ENCODE peak calls at places on chromosome 22, in five cellular contexts. One of them, this sample, is unnamed.

GRCh38 chr22:27377501-27377900 is 424.1 kb downstream of the MN1 start:
- DNase-seq in thoracic aorta: no peak
- DNase-seq in stomach: peak
- DNase-seq in SJSA1: no peak
- DNase-seq in A549: no peak
- DNase-seq in this sample: no peak

GRCh38 chr22:35835998-35836691 is 118.5 kb downstream of the APOL5 start:
- DNase-seq in thoracic aorta: no peak
- DNase-seq in stomach: peak
- DNase-seq in SJSA1: peak
- DNase-seq in A549: peak
- DNase-seq in this sample: peak

GRCh38 chr22:38069372-38070249 is 12.4 kb downstream of the PICK1 start:
- DNase-seq in thoracic aorta: peak
- DNase-seq in stomach: no peak
- DNase-seq in SJSA1: peak
- DNase-seq in A549: peak
- DNase-seq in this sample: peak

GRCh38 chr22:50712341-50713007 is 25.5 kb upstream of the ACR start:
- DNase-seq in thoracic aorta: no peak
- DNase-seq in stomach: no peak
- DNase-seq in SJSA1: no peak
- DNase-seq in A549: no peak
- DNase-seq in this sample: no peak

GRCh38 chr22:42111798-42112197 is 18.8 kb downstream of the CYP2D6 start:
- DNase-seq in thoracic aorta: no peak
- DNase-seq in stomach: no peak
- DNase-seq in SJSA1: no peak
- DNase-seq in A549: no peak
- DNase-seq in this sample: no peak

GRCh38 chr22:24707477-24707816 is 67.1 kb downstream of the PIWIL3 start:
- DNase-seq in thoracic aorta: no peak
- DNase-seq in stomach: no peak
- DNase-seq in SJSA1: no peak
- DNase-seq in A549: peak
- DNase-seq in this sample: no peak

GRCh38 chr22:41951898-41952474 is at the start of gene SMIM45:
- DNase-seq in thoracic aorta: no peak
- DNase-seq in stomach: no peak
- DNase-seq in SJSA1: no peak
- DNase-seq in A549: no peak
- DNase-seq in this sample: no peak

GRCh38 chr22:37741312-37741795 is 44.5 kb downstream of the TRIOBP start:
- DNase-seq in thoracic aorta: no peak
- DNase-seq in stomach: peak
- DNase-seq in SJSA1: peak
- DNase-seq in A549: peak
- DNase-seq in this sample: peak

GRCh38 chr22:41197808-41198585 is 7.1 kb upstream of the L3MBTL2 start:
- DNase-seq in thoracic aorta: no peak
- DNase-seq in stomach: peak
- DNase-seq in SJSA1: no peak
- DNase-seq in A549: no peak
- DNase-seq in this sample: no peak

GRCh38 chr22:39610246-39610645 is 39.7 kb downstream of the CACNA1I start:
- DNase-seq in thoracic aorta: no peak
- DNase-seq in stomach: no peak
- DNase-seq in SJSA1: no peak
- DNase-seq in A549: no peak
- DNase-seq in this sample: no peak

GRCh38 chr22:40721266-40721665 is 42.0 kb downstream of the MCHR1 start:
- DNase-seq in thoracic aorta: no peak
- DNase-seq in stomach: no peak
- DNase-seq in SJSA1: no peak
- DNase-seq in A549: peak
- DNase-seq in this sample: no peak

GRCh38 chr22:33539902-33540751 is 380.1 kb downstream of the LARGE1 start:
- DNase-seq in thoracic aorta: peak
- DNase-seq in stomach: peak
- DNase-seq in SJSA1: no peak
- DNase-seq in A549: peak
- DNase-seq in this sample: peak

GRCh38 chr22:19885841-19886592 is 31.3 kb upstream of the GNB1L start:
- DNase-seq in thoracic aorta: no peak
- DNase-seq in stomach: no peak
- DNase-seq in SJSA1: no peak
- DNase-seq in A549: no peak
- DNase-seq in this sample: no peak

GRCh38 chr22:39117585-39118191 is 20.6 kb downstream of the APOBEC3H start:
- DNase-seq in thoracic aorta: no peak
- DNase-seq in stomach: peak
- DNase-seq in SJSA1: no peak
- DNase-seq in A549: peak
- DNase-seq in this sample: no peak

GRCh38 chr22:24841261-24841660 is 35.2 kb downstream of the SGSM1 start:
- DNase-seq in thoracic aorta: no peak
- DNase-seq in stomach: peak
- DNase-seq in SJSA1: no peak
- DNase-seq in A549: no peak
- DNase-seq in this sample: no peak

GRCh38 chr22:38257650-38258246 is 15.1 kb downstream of the TMEM184B start:
- DNase-seq in thoracic aorta: no peak
- DNase-seq in stomach: peak
- DNase-seq in SJSA1: no peak
- DNase-seq in A549: no peak
- DNase-seq in this sample: no peak

DNA sequence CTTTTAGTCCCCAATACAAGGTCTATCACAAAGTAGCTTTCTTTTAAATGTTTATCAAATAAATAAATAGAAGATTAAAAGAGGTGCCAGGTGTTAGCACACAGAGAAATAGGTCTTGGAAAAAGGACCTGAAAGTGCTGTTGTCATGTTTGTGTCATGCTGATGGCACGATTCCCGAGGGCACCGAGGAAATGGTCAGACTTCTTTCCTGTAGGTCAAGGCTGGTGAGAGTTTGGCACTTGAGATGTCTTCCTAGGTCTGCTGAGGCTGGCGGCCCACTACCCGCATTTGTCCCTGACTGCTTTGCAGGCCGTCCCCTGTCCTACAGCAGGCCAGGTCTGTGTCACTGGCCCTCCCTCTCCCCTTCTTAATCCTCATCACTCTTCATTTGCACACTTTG is 112.1 kb downstream of the ATXN10 start:
- DNase-seq in thoracic aorta: no peak
- DNase-seq in stomach: no peak
- DNase-seq in SJSA1: no peak
- DNase-seq in A549: no peak
- DNase-seq in this sample: peak
- H3K27ac ChIP-seq in thoracic aorta: no peak
- H3K27ac ChIP-seq in stomach: no peak
- H3K27ac ChIP-seq in SJSA1: no peak
- H3K27ac ChIP-seq in A549: peak
- H3K27ac ChIP-seq in this sample: peak

DNA sequence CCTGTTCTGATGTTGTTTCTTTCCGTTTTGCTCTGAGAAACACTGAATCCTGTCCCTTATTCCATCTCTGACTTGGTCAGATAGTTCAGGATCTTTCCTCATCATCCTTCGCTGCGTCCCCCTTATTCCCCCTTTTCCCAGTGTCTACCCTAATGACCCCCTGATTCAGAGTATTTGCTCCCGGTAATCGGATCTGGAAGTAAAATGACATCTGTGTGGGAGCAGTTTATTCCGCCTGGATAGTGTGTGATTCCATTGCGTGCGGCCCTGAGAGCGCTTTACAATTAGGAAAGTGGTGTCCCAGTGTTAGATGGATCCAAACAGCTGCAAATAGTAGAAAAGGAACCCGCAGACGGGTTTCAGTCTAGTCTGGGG is 606 bp downstream of the DRG1 start:
- DNase-seq in thoracic aorta: no peak
- DNase-seq in stomach: no peak
- DNase-seq in SJSA1: no peak
- DNase-seq in A549: no peak
- DNase-seq in this sample: no peak
- H3K27ac ChIP-seq in thoracic aorta: peak
- H3K27ac ChIP-seq in stomach: peak
- H3K27ac ChIP-seq in SJSA1: peak
- H3K27ac ChIP-seq in A549: peak
- H3K27ac ChIP-seq in this sample: peak

DNA sequence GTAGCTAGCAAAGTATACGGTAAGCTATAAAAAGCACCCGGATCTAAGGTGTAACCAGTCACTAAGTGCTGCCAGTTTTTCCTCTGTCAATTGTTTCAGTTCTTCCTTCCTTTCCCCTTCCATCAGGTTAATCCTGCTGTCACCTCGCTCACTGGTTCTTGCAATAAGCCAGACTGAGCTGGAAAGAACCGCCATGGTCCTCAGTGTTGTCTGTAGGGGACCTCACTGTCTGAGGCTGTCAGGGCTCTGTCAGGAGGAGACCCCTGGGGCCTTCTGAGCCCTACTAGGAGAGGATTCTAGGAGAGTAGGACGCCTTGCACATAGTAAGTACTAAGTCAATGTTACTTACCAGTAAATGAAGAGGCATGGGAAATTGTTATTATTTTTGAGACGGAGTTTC is 1.4 kb upstream of the TBC1D22A start:
- DNase-seq in thoracic aorta: no peak
- DNase-seq in stomach: no peak
- DNase-seq in SJSA1: no peak
- DNase-seq in A549: no peak
- DNase-seq in this sample: no peak
- H3K27ac ChIP-seq in thoracic aorta: peak
- H3K27ac ChIP-seq in stomach: peak
- H3K27ac ChIP-seq in SJSA1: no peak
- H3K27ac ChIP-seq in A549: no peak
- H3K27ac ChIP-seq in this sample: peak

DNA sequence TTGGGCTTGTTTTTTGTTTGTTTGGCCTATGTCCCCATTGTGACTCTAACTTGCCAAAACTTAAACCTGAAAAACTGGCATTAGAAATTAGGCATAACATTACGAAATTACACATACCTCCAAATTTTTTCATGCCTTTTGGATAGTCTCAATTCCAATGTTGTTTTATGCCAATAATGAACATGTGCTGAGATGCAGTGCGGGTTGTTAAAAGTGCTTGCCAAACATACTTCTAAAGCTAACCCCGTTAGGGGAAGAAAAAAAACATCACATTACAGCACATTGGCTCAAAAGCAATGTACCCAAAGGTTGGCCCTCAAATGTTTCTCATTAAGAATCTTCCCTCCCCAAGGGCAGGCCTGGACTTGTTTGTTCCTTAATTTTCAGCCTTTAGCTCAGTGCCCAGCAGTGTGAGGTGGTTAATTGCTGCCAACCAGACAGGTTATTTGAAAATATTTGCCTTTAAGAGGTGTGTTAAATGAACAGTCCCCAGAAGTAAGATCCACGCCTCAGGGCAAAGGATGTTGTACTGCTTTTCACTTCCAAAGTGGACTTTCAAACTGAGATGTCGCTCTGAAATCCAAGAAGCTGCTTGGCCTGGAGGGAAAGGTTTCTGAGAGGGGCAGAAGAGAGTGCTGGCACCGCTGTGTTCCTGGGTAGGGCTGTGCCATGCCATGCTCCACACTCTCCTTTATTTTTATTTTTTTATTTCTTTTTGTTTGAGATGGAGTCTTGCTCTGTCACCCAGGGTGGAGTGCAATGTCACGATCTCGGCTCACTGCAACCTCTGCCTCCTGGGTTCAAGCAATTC is 32.9 kb upstream of the FBLN1 start:
- DNase-seq in thoracic aorta: no peak
- DNase-seq in stomach: no peak
- DNase-seq in SJSA1: no peak
- DNase-seq in A549: no peak
- DNase-seq in this sample: no peak
- H3K27ac ChIP-seq in thoracic aorta: peak
- H3K27ac ChIP-seq in stomach: peak
- H3K27ac ChIP-seq in SJSA1: no peak
- H3K27ac ChIP-seq in A549: no peak
- H3K27ac ChIP-seq in this sample: peak

DNA sequence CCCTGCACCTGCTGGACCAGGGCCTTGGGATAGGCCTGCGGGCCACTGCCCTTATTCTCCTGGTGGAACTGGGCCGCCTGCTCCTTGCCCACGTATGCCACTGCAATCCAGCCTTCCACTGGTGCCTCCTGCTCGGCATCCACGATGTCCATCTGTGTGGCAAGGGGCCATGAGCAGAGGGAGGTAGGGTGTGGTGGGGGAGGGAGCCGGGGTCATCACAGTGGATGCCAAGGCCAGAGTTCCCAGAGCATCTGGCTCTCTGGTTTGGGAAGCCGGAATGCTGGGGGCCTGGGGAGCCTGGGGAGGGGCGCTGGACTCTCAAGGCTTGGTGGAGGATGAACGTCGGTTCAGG is 627 bp downstream of the RNF215 start:
- DNase-seq in thoracic aorta: no peak
- DNase-seq in stomach: no peak
- DNase-seq in SJSA1: no peak
- DNase-seq in A549: no peak
- DNase-seq in this sample: no peak
- H3K27ac ChIP-seq in thoracic aorta: peak
- H3K27ac ChIP-seq in stomach: peak
- H3K27ac ChIP-seq in SJSA1: no peak
- H3K27ac ChIP-seq in A549: peak
- H3K27ac ChIP-seq in this sample: peak

DNA sequence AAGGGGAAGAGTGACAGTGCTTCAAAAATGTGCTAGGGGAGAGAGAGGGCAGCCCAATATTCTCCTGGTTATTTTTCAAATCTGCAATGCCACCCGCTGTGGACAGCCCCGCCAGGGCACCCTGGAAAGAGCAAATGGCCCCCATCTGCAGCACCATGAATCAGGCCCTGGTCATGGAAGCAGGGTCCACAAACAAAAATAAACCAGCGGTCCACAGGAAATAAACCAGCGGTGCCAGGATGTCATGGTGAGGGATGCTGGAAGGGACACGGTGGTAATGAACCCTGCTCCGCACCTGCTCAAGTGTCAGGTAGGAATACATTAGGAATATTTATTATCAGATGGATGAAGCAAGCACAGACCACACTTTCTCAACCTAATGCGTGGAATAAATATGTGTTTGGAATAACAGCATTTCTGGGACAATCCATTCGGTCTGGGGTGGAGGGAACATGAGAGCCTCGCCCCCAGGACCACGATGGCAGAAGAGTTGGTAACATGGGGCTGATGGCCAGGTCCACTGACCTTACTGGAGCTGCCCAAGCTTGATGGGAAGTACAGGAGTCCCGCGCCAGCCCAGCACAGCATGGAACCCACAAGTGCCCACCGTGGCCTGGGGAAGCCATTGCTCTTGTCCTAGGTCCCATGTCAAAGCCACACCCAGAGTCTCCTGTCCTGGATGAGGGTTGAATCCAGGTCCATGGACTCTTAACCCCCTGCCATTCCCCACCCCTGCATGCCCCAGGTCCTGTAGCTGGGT is 181.7 kb downstream of the BRD1 start:
- DNase-seq in thoracic aorta: no peak
- DNase-seq in stomach: no peak
- DNase-seq in SJSA1: no peak
- DNase-seq in A549: no peak
- DNase-seq in this sample: no peak
- H3K27ac ChIP-seq in thoracic aorta: no peak
- H3K27ac ChIP-seq in stomach: no peak
- H3K27ac ChIP-seq in SJSA1: no peak
- H3K27ac ChIP-seq in A549: no peak
- H3K27ac ChIP-seq in this sample: no peak

GRCh38 chr22:48602805-48603518 is 1224.7 kb downstream of the BRD1 start:
- DNase-seq in thoracic aorta: no peak
- DNase-seq in stomach: no peak
- DNase-seq in SJSA1: no peak
- DNase-seq in A549: no peak
- DNase-seq in this sample: no peak
- H3K27ac ChIP-seq in thoracic aorta: no peak
- H3K27ac ChIP-seq in stomach: no peak
- H3K27ac ChIP-seq in SJSA1: no peak
- H3K27ac ChIP-seq in A549: no peak
- H3K27ac ChIP-seq in this sample: no peak

GRCh38 chr22:28395920-28396447 is 283.7 kb downstream of the TTC28 start:
- DNase-seq in thoracic aorta: no peak
- DNase-seq in stomach: no peak
- DNase-seq in SJSA1: no peak
- DNase-seq in A549: peak
- DNase-seq in this sample: no peak
- H3K27ac ChIP-seq in thoracic aorta: no peak
- H3K27ac ChIP-seq in stomach: no peak
- H3K27ac ChIP-seq in SJSA1: peak
- H3K27ac ChIP-seq in A549: peak
- H3K27ac ChIP-seq in this sample: no peak